ENCODE peak calls at places on chromosomes 13 and 19, in eight cellular contexts. I is choroid plexus epithelial cell, Q is PC-3, H is GM13977, P is mucosa of descending colon, M is GM12865, S is tibial artery, W is pancreas. J is an unnamed sample.

GRCh38 chr19:246551-246950 is 44.7 kb downstream of the PLPP2 start:
- DNase-seq in W (peak; percentile 29), Q (no peak), P (peak; percentile 31), M (peak; percentile 60), I (no peak), S (no peak), H (peak; percentile 5), J (no peak)

GRCh38 chr13:28719656-28720055 is 886 bp upstream of the SLC46A3 start:
- DNase-seq in S (no peak), M (no peak), I (peak; percentile 88), W (no peak), Q (no peak), P (no peak), H (no peak), J (no peak)

GRCh38 chr13:72221276-72221962 is 354.4 kb upstream of the DACH1 start:
- DNase-seq in M (peak; percentile 27), W (peak; percentile 63), I (peak; percentile 26), P (peak; percentile 54), Q (peak; percentile 59), H (no peak), S (no peak), J (peak; percentile 5)

GRCh38 chr13:63208811-63209210 is 1793.2 kb upstream of the PCDH20 start:
- DNase-seq in M (no peak), P (no peak), H (no peak), S (no peak), I (peak; percentile 16), W (no peak), Q (no peak), J (no peak)

GRCh38 chr19:3636962-3637361 is 10.4 kb upstream of the CACTIN start:
- DNase-seq in W (no peak), S (no peak), I (no peak), H (no peak), Q (no peak), M (no peak), P (no peak), J (no peak)

GRCh38 chr13:99724633-99725517 is 223.6 kb downstream of the TM9SF2 start:
- DNase-seq in S (no peak), I (no peak), H (no peak), Q (no peak), M (peak; percentile 92), W (no peak), P (no peak), J (no peak)

GRCh38 chr19:9370747-9371619 is 8.2 kb downstream of the ZNF177 start:
- DNase-seq in W (no peak), S (no peak), P (no peak), H (no peak), I (peak; percentile 0), Q (no peak), M (no peak), J (no peak)

GRCh38 chr13:75468602-75469001 is 13.4 kb downstream of the TBC1D4 start:
- DNase-seq in P (no peak), S (no peak), W (no peak), H (no peak), I (no peak), M (no peak), Q (no peak), J (no peak)

GRCh38 chr13:52739468-52740071 is at the start of gene CNMD:
- DNase-seq in M (no peak), I (no peak), S (no peak), W (no peak), Q (no peak), H (no peak), P (no peak), J (no peak)

GRCh38 chr13:40770609-40770933 is 419 bp downstream of the MRPS31 start:
- DNase-seq in S (no peak), M (no peak), W (no peak), Q (no peak), I (no peak), H (no peak), P (no peak), J (no peak)

GRCh38 chr19:21491161-21491560 is 14.2 kb upstream of the ZNF429 start:
- DNase-seq in W (no peak), I (peak; percentile 2), Q (no peak), M (no peak), P (no peak), S (no peak), H (no peak), J (no peak)

GRCh38 chr13:24706886-24707585 is 26.8 kb downstream of the ATP12A start:
- DNase-seq in H (no peak), I (no peak), W (no peak), Q (no peak), S (peak; percentile 48), M (no peak), P (no peak), J (no peak)

GRCh38 chr13:40420160-40420740 is 246.2 kb downstream of the FOXO1 start:
- DNase-seq in M (no peak), P (no peak), H (no peak), I (no peak), W (no peak), Q (no peak), S (no peak), J (no peak)

GRCh38 chr13:42395066-42395821 is 123.3 kb downstream of the AKAP11 start:
- DNase-seq in S (no peak), Q (no peak), W (no peak), M (no peak), P (no peak), H (no peak), I (no peak), J (peak; percentile 67)

GRCh38 chr19:34375598-34375997 is 10.6 kb downstream of the GPI start:
- DNase-seq in M (no peak), I (peak; percentile 61), H (no peak), P (no peak), Q (no peak), S (no peak), W (no peak), J (no peak)

GRCh38 chr19:49666120-49666444 is 349 bp downstream of the BCL2L12 start:
- DNase-seq in W (no peak), S (no peak), P (no peak), H (no peak), I (no peak), Q (no peak), M (no peak), J (no peak)
- TF ChIP-seq CTCF in W (no peak), S (no peak), P (no peak), H (no peak), I (no peak), Q (no peak), M (no peak), J (no peak)

GRCh38 chr13:54989418-54989817 is 1960.8 kb downstream of the OLFM4 start:
- DNase-seq in I (no peak), W (no peak), Q (no peak), M (no peak), P (no peak), S (no peak), H (no peak), J (no peak)
- TF ChIP-seq CTCF in I (no peak), W (no peak), Q (no peak), M (no peak), P (no peak), S (no peak), H (no peak), J (no peak)

DNA sequence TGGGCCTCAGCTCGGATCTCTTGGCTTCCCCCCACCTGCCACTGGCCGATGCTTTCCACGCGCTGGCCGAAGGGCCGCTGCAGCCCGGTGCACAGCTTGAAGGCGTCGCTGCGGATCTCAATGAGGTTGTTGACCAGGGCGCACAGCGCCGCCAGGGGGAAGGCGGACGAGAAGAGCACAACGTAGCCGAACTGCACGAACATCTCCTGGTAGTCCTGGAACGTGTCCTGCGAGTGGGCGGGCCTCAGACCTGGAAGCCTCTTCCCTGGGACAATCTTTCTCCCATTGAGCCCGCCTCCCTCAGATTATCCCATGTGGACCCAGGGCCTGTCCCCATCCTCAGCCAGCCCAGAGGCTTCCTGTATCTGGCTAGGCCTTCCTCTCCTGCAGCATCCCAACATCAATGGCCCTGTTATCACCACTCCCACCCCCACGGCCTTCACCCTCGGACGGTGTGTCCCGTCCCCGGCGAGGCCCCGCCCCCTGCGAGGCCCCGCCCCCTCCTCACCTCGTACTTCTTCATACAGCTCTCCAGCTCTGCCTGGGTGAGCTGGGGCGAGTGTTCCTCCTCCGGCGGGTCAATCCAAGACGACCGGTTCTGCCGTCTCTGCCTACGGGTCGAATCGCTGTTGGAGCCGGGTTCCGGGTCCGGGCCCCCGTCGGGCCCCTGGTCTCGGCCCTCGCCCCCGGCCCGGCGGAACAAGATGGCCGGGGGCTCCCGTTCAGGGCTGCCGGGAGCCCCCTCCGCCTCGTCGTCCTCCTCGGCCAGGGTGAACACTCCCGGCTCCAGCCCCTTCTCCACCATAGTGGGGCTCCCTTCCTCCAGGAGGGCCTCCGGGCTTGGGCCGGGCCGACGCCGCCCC is 6.8 kb downstream of the ANO8 start:
- DNase-seq in Q (no peak), S (no peak), W (peak; percentile 74), M (peak; percentile 35), P (peak; percentile 90), I (peak; percentile 89), H (peak; percentile 90), J (peak; percentile 66)
- TF ChIP-seq CTCF in Q (no peak), S (no peak), W (no peak), M (no peak), P (peak; percentile 44), I (peak; percentile 79), H (no peak), J (no peak)

GRCh38 chr13:46552888-46553520 is at the start of gene LRCH1:
- DNase-seq in W (peak; percentile 77), I (peak; percentile 89), S (peak; percentile 94), P (peak; percentile 93), H (peak; percentile 92), M (peak; percentile 96), Q (peak; percentile 70), J (peak; percentile 93)

GRCh38 chr13:46554971-46555370 is 2.0 kb downstream of the LRCH1 start:
- DNase-seq in I (no peak), H (no peak), S (no peak), Q (no peak), M (no peak), P (no peak), W (no peak), J (no peak)

GRCh38 chr13:46555722-46556121 is 2.8 kb downstream of the LRCH1 start:
- DNase-seq in I (no peak), H (no peak), M (peak; percentile 20), P (no peak), Q (peak; percentile 19), S (no peak), W (no peak), J (no peak)

GRCh38 chr13:46553521-46553885 is 533 bp downstream of the LRCH1 start:
- DNase-seq in Q (no peak), S (peak; percentile 68), M (peak; percentile 35), I (no peak), W (peak; percentile 25), P (no peak), H (no peak), J (peak; percentile 36)

DNA sequence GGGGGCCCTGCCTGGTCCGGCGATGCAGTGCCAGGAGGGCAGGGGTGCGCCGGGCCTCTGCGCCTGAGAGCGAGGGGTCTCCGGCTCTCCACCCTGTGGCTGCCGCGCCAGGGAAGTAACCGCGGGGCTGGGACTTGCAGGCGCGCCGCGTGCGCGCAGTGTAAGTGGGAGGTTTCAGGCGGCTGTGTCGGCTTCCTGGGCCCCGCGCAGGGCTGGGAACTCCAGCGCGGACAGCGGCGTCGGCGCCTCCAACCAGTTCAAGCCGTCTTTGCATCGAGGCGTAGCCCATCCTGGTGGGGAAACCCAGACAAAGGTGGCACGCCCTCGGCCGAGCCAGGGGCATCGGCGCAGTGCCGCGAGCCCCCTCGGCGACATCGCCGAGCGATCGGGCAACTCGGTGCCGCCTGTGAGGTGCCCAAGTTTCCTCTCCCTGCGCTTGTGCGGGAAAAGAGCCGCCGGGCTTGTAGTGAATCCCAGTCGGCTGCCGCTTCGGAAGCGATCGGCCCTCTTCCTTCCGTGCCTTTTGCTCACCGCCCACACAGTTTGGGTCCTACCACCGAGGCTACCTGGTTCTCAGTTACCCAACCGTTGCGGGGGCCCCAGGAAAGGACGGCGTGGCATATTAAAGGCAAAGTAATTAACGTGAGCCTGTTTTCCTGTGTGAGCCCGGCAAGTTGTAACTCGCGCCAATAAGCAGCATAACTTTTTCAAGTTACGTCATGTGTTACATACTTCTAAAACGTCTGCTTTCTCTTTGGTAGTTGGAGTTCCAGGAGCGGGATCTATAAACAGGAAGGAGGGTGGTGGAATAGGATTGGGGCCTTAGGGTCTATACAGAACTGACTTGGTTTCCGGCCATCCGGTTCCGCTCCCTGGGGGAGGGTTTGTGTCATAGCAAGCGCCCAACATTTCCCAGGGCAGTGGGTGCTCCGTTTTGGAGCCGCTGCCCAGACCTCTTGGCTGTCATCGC is 1.2 kb downstream of the LRCH1 start:
- DNase-seq in I (peak; percentile 90), W (peak; percentile 61), M (peak; percentile 87), P (peak; percentile 84), H (peak; percentile 75), S (peak; percentile 85), Q (peak; percentile 78), J (peak; percentile 82)
- TF ChIP-seq CTCF in I (peak; percentile 40), W (no peak), M (peak; percentile 23), P (no peak), H (no peak), S (peak; percentile 31), Q (no peak), J (no peak)